ENCODE peak calls at places on chromosomes 11 and 22, in ten cellular contexts. Y is ovary, T is A549, R is tibial nerve, M is SK-N-SH, Z is HepG2, W is transverse colon, Q is suprapubic skin, V is K562, H is stomach. O is an unnamed sample.

GRCh38 chr11:47060807-47061206 is 115.9 kb downstream of the ARFGAP2 start:
- DNase-seq in Z (no peak), W (no peak), T (peak; percentile 31), M (no peak), Q (no peak), H (no peak), V (no peak), Y (no peak), R (no peak), O (no peak)

GRCh38 chr22:37604875-37605274 is 3.8 kb upstream of the GGA1 start:
- DNase-seq in M (no peak), V (no peak), W (no peak), Z (no peak), H (no peak), T (no peak), Q (no peak), Y (no peak), R (no peak), O (no peak)

GRCh38 chr11:37984991-37985390 is 1387.0 kb upstream of the RAG2 start:
- DNase-seq in Q (no peak), Y (no peak), Z (no peak), H (no peak), W (no peak), T (no peak), V (no peak), R (no peak), M (no peak), O (no peak)

GRCh38 chr22:46797355-46797754 is 34.9 kb downstream of the TBC1D22A start:
- DNase-seq in T (peak; percentile 64), W (no peak), H (no peak), Z (peak; percentile 12), Q (no peak), V (peak; percentile 27), Y (no peak), R (no peak), M (no peak), O (no peak)

GRCh38 chr22:29154364-29155048 is 51.2 kb upstream of the EMID1 start:
- DNase-seq in T (peak; percentile 56), Q (peak; percentile 84), W (peak; percentile 76), Y (peak; percentile 83), V (peak; percentile 78), M (peak; percentile 91), Z (peak; percentile 49), H (peak; percentile 79), R (no peak), O (peak; percentile 85)

GRCh38 chr22:43879901-43880742 is 11.7 kb downstream of the PNPLA5 start:
- DNase-seq in V (no peak), Z (no peak), H (no peak), W (no peak), M (no peak), R (no peak), T (no peak), Y (no peak), Q (peak; percentile 45), O (no peak)

GRCh38 chr22:26718905-26719304 is 61.5 kb downstream of the MIAT start:
- DNase-seq in W (no peak), V (no peak), R (no peak), Z (no peak), Y (no peak), H (no peak), M (no peak), Q (no peak), T (peak; percentile 73), O (no peak)

GRCh38 chr11:22730319-22730718 is 63.9 kb downstream of the GAS2 start:
- DNase-seq in V (no peak), Y (no peak), R (no peak), Z (peak; percentile 59), M (peak; percentile 3), Q (no peak), H (no peak), T (peak; percentile 11), W (no peak), O (no peak)

GRCh38 chr11:19951558-19952083 is 208.7 kb downstream of the DBX1 start:
- DNase-seq in W (no peak), Y (no peak), R (no peak), V (peak; percentile 60), M (peak; percentile 42), Q (no peak), H (no peak), T (peak; percentile 64), Z (peak; percentile 70), O (no peak)

GRCh38 chr11:130488187-130489026 is 40.0 kb downstream of the ADAMTS15 start:
- DNase-seq in Z (no peak), Q (no peak), Y (no peak), W (no peak), T (no peak), R (no peak), V (no peak), H (no peak), M (peak; percentile 5), O (no peak)

GRCh38 chr11:73270089-73270854 is 1.9 kb upstream of the P2RY6 start:
- DNase-seq in Y (no peak), R (no peak), H (peak; percentile 23), V (no peak), Q (no peak), W (no peak), Z (no peak), M (no peak), T (no peak), O (no peak)

GRCh38 chr11:68704887-68705286 is 20.5 kb downstream of the GAL start:
- DNase-seq in Z (no peak), R (no peak), T (no peak), Q (no peak), V (peak; percentile 22), H (no peak), Y (no peak), W (no peak), M (no peak), O (no peak)

GRCh38 chr11:75344186-75344585 is 7.3 kb downstream of the ARRB1 start:
- DNase-seq in W (no peak), Z (no peak), Q (no peak), V (no peak), M (no peak), H (no peak), T (no peak), Y (peak; percentile 32), R (no peak), O (no peak)

GRCh38 chr11:88454881-88455280 is 117.3 kb upstream of the CTSC start:
- DNase-seq in M (no peak), V (no peak), T (no peak), W (no peak), R (no peak), Y (no peak), Q (no peak), Z (no peak), H (no peak), O (no peak)

GRCh38 chr11:78346799-78347198 is 70.8 kb downstream of the GAB2 start:
- DNase-seq in W (no peak), V (no peak), H (no peak), Q (no peak), Z (no peak), R (no peak), T (peak; percentile 39), Y (no peak), M (no peak), O (no peak)

GRCh38 chr11:78349114-78349513 is 68.5 kb downstream of the GAB2 start:
- DNase-seq in Y (no peak), H (no peak), V (no peak), W (no peak), M (no peak), T (no peak), Z (no peak), Q (no peak), R (no peak), O (no peak)

GRCh38 chr11:78349614-78350013 is 68.0 kb downstream of the GAB2 start:
- DNase-seq in H (no peak), Z (no peak), Y (no peak), V (no peak), Q (no peak), M (no peak), W (no peak), T (no peak), R (no peak), O (no peak)

GRCh38 chr11:78350101-78350645 is 67.4 kb downstream of the GAB2 start:
- DNase-seq in V (no peak), H (no peak), W (peak; percentile 19), Y (peak; percentile 38), Z (no peak), M (no peak), Q (no peak), R (no peak), T (no peak), O (no peak)

GRCh38 chr11:78347956-78348355 is 69.7 kb downstream of the GAB2 start:
- DNase-seq in Y (no peak), W (no peak), Q (no peak), R (no peak), T (no peak), H (no peak), Z (no peak), M (no peak), V (no peak), O (no peak)
- H3K4me1 ChIP-seq in Y (peaks cover 23% of the 10 kb centered on the region), W (peaks cover 39% of the 10 kb centered on the region), Q (peaks cover 59% of the 10 kb centered on the region), R (peaks cover 69% of the 10 kb centered on the region), T (peaks cover 18% of the 10 kb centered on the region), H (peaks cover 83% of the 10 kb centered on the region), Z (peaks cover 24% of the 10 kb centered on the region), M (peaks cover 53% of the 10 kb centered on the region), V (peaks cover 7% of the 10 kb centered on the region), O (peaks cover 40% of the 10 kb centered on the region)

GRCh38 chr11:116384876-116385275 is 387.9 kb downstream of the BUD13 start:
- DNase-seq in R (no peak), T (no peak), V (no peak), W (no peak), Q (no peak), Y (no peak), M (no peak), H (no peak), Z (no peak), O (no peak)
- TF ChIP-seq EP300 in R (no peak), T (no peak), V (no peak), W (no peak), Q (no peak), Y (no peak), M (no peak), H (no peak), Z (no peak), O (no peak)

DNA sequence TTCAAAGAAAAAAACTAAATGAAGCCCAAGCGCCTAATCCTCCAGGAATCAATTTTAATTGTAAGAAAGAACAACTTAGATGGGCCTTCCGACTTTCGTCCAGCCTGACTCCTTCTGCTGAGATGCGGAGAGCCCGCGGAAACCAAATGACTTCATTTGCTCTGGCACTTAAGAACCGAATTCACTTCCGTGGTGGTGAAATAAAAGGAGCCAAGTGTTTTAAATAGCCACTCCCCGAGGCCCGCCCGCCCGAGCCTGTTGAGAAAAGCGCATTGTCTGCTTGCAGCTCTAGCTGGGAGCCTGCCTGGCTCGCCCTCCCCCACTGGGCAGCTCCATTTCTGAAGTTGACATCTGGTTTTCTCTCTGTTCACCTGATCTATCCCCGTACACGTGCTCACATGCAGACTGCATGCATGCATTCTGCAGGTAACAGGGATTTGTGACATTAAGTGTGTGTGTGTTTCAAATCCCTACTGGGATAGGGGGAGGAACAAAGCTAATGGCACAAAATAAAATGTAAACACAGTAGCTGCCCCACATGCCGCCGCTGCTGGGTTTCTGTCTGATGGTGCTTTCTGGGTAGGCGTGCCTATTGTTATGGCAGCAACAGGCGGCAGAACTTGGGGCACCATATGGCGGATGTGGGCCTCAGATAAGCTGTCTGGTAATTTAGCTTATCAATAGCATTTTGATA is 6.2 kb downstream of the TEAD1 start:
- DNase-seq in T (peak; percentile 92), Q (peak; percentile 91), M (peak; percentile 75), V (peak; percentile 25), W (peak; percentile 91), R (peak; percentile 77), Y (peak; percentile 70), Z (peak; percentile 44), H (peak; percentile 88), O (peak; percentile 81)
- H3K4me3 ChIP-seq in T (peak overlapping the region; percentile 90), Q (peak overlapping the region; percentile 12), M (peak overlapping the region; percentile 73), V (no peak overlapping the region), W (no peak overlapping the region), R (no peak overlapping the region), Y (no peak overlapping the region), Z (no peak overlapping the region), H (no peak overlapping the region), O (no peak overlapping the region)

GRCh38 chr11:44598831-44599230 is 33.4 kb downstream of the CD82 start:
- DNase-seq in W (no peak), H (no peak), Z (no peak), V (no peak), T (no peak), M (no peak), Q (no peak), R (no peak), Y (no peak), O (no peak)
- H3K4me1 ChIP-seq in W (peaks cover 29% of the 10 kb centered on the region), H (peaks cover 71% of the 10 kb centered on the region), Z (no peaks in the 10 kb centered on the region), V (peaks cover 12% of the 10 kb centered on the region), T (peaks cover 14% of the 10 kb centered on the region), M (peaks cover 31% of the 10 kb centered on the region), Q (peaks cover 40% of the 10 kb centered on the region), R (peaks cover 55% of the 10 kb centered on the region), Y (peaks cover 44% of the 10 kb centered on the region), O (peaks cover 51% of the 10 kb centered on the region)